ENCODE peak calls at places on chromosomes 13 and 19, in four cellular contexts. V is NCI-H2029; O is substantia nigra; S is stimulated activated CD4-positive, alpha-beta T cell treated with anti-CD3 and anti-CD28 coated beads, TNF-alpha, amount 100 ng/mL, for 4 hours. I is an unnamed sample.

GRCh38 chr13:49563513-49563912 is 21.8 kb downstream of the RCBTB1 start:
- DNase-seq in V (no peak), O (no peak), S (no peak), I (no peak)

GRCh38 chr13:21230516-21230915 is 54.1 kb downstream of the MRPL57 start:
- DNase-seq in V (no peak), O (no peak), S (no peak), I (no peak)

GRCh38 chr13:103952183-103952582 is 886.0 kb upstream of the SLC10A2 start:
- DNase-seq in V (no peak), O (no peak), S (no peak), I (no peak)

GRCh38 chr13:67119481-67119883 is 110.7 kb downstream of the PCDH9 start:
- DNase-seq in V (no peak), O (no peak), S (no peak), I (no peak)

GRCh38 chr19:51702103-51702753 is 9.1 kb downstream of the SPACA6 start:
- DNase-seq in V (peak), O (peak), S (no peak), I (no peak)

GRCh38 chr13:31775686-31776085 is 36.4 kb downstream of the RXFP2 start:
- DNase-seq in V (no peak), O (no peak), S (no peak), I (no peak)

GRCh38 chr13:71629167-71629566 is 237.8 kb downstream of the DACH1 start:
- DNase-seq in V (no peak), O (no peak), S (no peak), I (no peak)

GRCh38 chr13:51767100-51767499 is 36.9 kb downstream of the DHRS12 start:
- DNase-seq in V (no peak), O (no peak), S (no peak), I (no peak)

GRCh38 chr13:21541980-21542379 is 62.0 kb downstream of the MICU2 start:
- DNase-seq in V (no peak), O (no peak), S (no peak), I (no peak)

GRCh38 chr13:73991884-73992283 is 142.3 kb downstream of the KLF12 start:
- DNase-seq in V (no peak), O (no peak), S (no peak), I (no peak)

GRCh38 chr13:97928306-97928705 is 25.2 kb upstream of the IPO5 start:
- DNase-seq in V (no peak), O (no peak), S (no peak), I (no peak)

GRCh38 chr13:62482351-62482750 is 1066.7 kb upstream of the PCDH20 start:
- DNase-seq in V (peak), O (no peak), S (no peak), I (no peak)

GRCh38 chr13:44876782-44877324 is 112.4 kb downstream of the NUFIP1 start:
- DNase-seq in V (no peak), O (no peak), S (no peak), I (no peak)

GRCh38 chr13:48437381-48437780 is 24.5 kb upstream of the LPAR6 start:
- DNase-seq in V (no peak), O (peak), S (no peak), I (no peak)

GRCh38 chr19:14107581-14108461 is 9.7 kb downstream of the PRKACA start:
- DNase-seq in V (no peak), O (peak), S (no peak), I (no peak)

GRCh38 chr19:19275166-19275565 is 2.1 kb upstream of the TM6SF2 start:
- DNase-seq in V (no peak), O (no peak), S (no peak), I (no peak)

GRCh38 chr19:10120538-10121198 is 969 bp upstream of the EIF3G start:
- DNase-seq in V (no peak), O (no peak), S (no peak), I (no peak)

GRCh38 chr13:70054572-70054971 is 53.1 kb upstream of the ATXN8OS start:
- DNase-seq in V (no peak), O (no peak), S (no peak), I (no peak)

GRCh38 chr19:41398042-41398403 is 405 bp downstream of the BCKDHA start:
- DNase-seq in V (no peak), O (no peak), S (no peak), I (no peak)

GRCh38 chr19:18889949-18890745 is 5.8 kb downstream of the CERS1 start:
- DNase-seq in V (no peak), O (no peak), S (no peak), I (no peak)

GRCh38 chr13:52010890-52011689 is at the start of gene ATP7B:
- DNase-seq in V (no peak), O (peak), S (no peak), I (peak)

GRCh38 chr19:3117746-3118145 is 18.1 kb upstream of the GNA15 start:
- DNase-seq in V (no peak), O (no peak), S (no peak), I (no peak)

GRCh38 chr13:77300176-77301141 is 26.4 kb downstream of the MYCBP2 start:
- DNase-seq in V (no peak), O (no peak), S (no peak), I (no peak)

GRCh38 chr13:29922896-29923295 is 72.5 kb upstream of the UBL3 start:
- DNase-seq in V (no peak), O (no peak), S (no peak), I (no peak)

GRCh38 chr19:50718255-50719118 is 1.1 kb downstream of the SHANK1 start:
- DNase-seq in V (no peak), O (peak), S (no peak), I (no peak)

GRCh38 chr19:42091300-42092266 is 15.6 kb downstream of the ZNF574 start:
- DNase-seq in V (peak), O (no peak), S (no peak), I (no peak)

GRCh38 chr19:31352782-31353651 is 3.8 kb upstream of the TSHZ3 start:
- DNase-seq in V (no peak), O (no peak), S (no peak), I (no peak)

GRCh38 chr19:46085888-46086287 is 38.6 kb downstream of the IGFL3 start:
- DNase-seq in V (no peak), O (no peak), S (no peak), I (no peak)

GRCh38 chr13:23509781-23510543 is 60.2 kb upstream of the TNFRSF19 start:
- DNase-seq in V (no peak), O (no peak), S (no peak), I (no peak)

GRCh38 chr13:26708007-26708297 is 52.6 kb downstream of the GPR12 start:
- DNase-seq in V (no peak), O (no peak), S (no peak), I (no peak)

GRCh38 chr13:19169991-19170390 is 11.6 kb downstream of the TUBA3C start:
- DNase-seq in V (no peak), O (no peak), S (no peak), I (no peak)

GRCh38 chr13:34733720-34734119 is 208.3 kb upstream of the NBEA start:
- DNase-seq in V (no peak), O (no peak), S (no peak), I (no peak)

GRCh38 chr13:34421849-34422475 is 520.1 kb upstream of the NBEA start:
- DNase-seq in V (no peak), O (no peak), S (no peak), I (no peak)